ENCODE peak calls at places on chromosomes 16 and 17, in six cellular contexts. I, L, W, B, E and U are unnamed samples.

GRCh38 chr16:89171216-89172170 is at the start of gene CDH15:
- DNase-seq in E (peak), W (peak), I (peak), L (no peak), B (peak), U (no peak)

GRCh38 chr16:17469011-17469741 is 1.6 kb downstream of the XYLT1 start:
- DNase-seq in B (no peak), I (no peak), E (peak), L (peak), W (no peak), U (peak)

GRCh38 chr17:66930933-66931332 is 33.6 kb upstream of the CACNG4 start:
- DNase-seq in W (no peak), E (no peak), L (no peak), I (no peak), B (no peak), U (no peak)

GRCh38 chr17:81470944-81471803 is 41.4 kb downstream of the ACTG1 start:
- DNase-seq in E (no peak), I (no peak), B (no peak), W (no peak), L (no peak), U (no peak)

GRCh38 chr16:71722801-71723536 is 1.5 kb downstream of the PHLPP2 start:
- DNase-seq in E (peak), I (no peak), W (peak), B (peak), L (no peak), U (no peak)

GRCh38 chr16:61798741-61799140 is 237.5 kb downstream of the CDH8 start:
- DNase-seq in E (no peak), B (no peak), I (no peak), L (no peak), W (no peak), U (no peak)

GRCh38 chr17:66185842-66186241 is 6.1 kb downstream of the CEP112 start:
- DNase-seq in L (no peak), E (no peak), B (no peak), W (no peak), I (no peak), U (no peak)

GRCh38 chr16:54985156-54985555 is 54.5 kb downstream of the IRX5 start:
- DNase-seq in B (no peak), I (no peak), E (no peak), L (no peak), W (no peak), U (no peak)

GRCh38 chr17:40862985-40863733 is 3.9 kb downstream of the KRT12 start:
- DNase-seq in W (no peak), L (no peak), I (no peak), B (peak), E (no peak), U (no peak)

GRCh38 chr16:56679813-56680212 is 2.5 kb upstream of the MT1X start:
- DNase-seq in L (no peak), B (no peak), E (no peak), I (no peak), W (no peak), U (no peak)

GRCh38 chr16:56936950-56937349 is 5.0 kb downstream of the HERPUD1 start:
- DNase-seq in I (no peak), L (no peak), E (no peak), W (no peak), B (no peak), U (no peak)

GRCh38 chr16:10868562-10869469 is 8.2 kb upstream of the CIITA start:
- DNase-seq in L (no peak), E (peak), I (no peak), W (no peak), B (peak), U (no peak)

GRCh38 chr16:1677339-1677738 is 740 bp upstream of the JPT2 start:
- DNase-seq in I (no peak), E (no peak), L (no peak), W (no peak), B (no peak), U (no peak)

GRCh38 chr16:77531741-77532140 is 96.9 kb upstream of the ADAMTS18 start:
- DNase-seq in E (no peak), L (peak), B (peak), I (peak), W (no peak), U (peak)

GRCh38 chr16:22874394-22874793 is 60.4 kb downstream of the HS3ST2 start:
- DNase-seq in B (no peak), E (no peak), W (no peak), L (no peak), I (no peak), U (no peak)

GRCh38 chr17:49987681-49988441 is 7.2 kb downstream of the DLX3 start:
- DNase-seq in L (no peak), B (no peak), E (no peak), I (no peak), W (no peak), U (no peak)

GRCh38 chr16:12461971-12462370 is 341.7 kb downstream of the CPPED1 start:
- DNase-seq in B (no peak), E (no peak), I (no peak), L (no peak), W (no peak), U (no peak)

GRCh38 chr16:24729967-24730815 is 740 bp downstream of the TNRC6A start:
- DNase-seq in I (no peak), B (peak), L (no peak), E (peak), W (peak), U (no peak)

GRCh38 chr17:78763561-78763960 is 18.5 kb downstream of the CYTH1 start:
- DNase-seq in E (no peak), I (no peak), L (peak), W (no peak), B (no peak), U (peak)

GRCh38 chr16:9971907-9972306 is 210.3 kb downstream of the GRIN2A start:
- DNase-seq in L (no peak), I (no peak), B (no peak), W (no peak), E (no peak), U (no peak)

GRCh38 chr16:70726869-70727494 is 41.1 kb upstream of the MTSS2 start:
- DNase-seq in I (no peak), W (no peak), B (no peak), L (no peak), E (no peak), U (no peak)

GRCh38 chr17:12510535-12510934 is 155.2 kb upstream of the MYOCD start:
- DNase-seq in W (no peak), I (no peak), E (no peak), L (no peak), B (no peak), U (peak)

GRCh38 chr16:50326835-50327465 is 41.8 kb downstream of the BRD7 start:
- DNase-seq in E (no peak), B (no peak), W (no peak), L (no peak), I (no peak), U (no peak)

GRCh38 chr17:79075861-79076406 is 1.3 kb downstream of the ENGASE start:
- DNase-seq in W (no peak), I (no peak), E (no peak), B (no peak), L (no peak), U (no peak)

GRCh38 chr16:48231675-48232214 is 12.4 kb upstream of the LONP2 start:
- DNase-seq in E (peak), W (peak), I (no peak), B (peak), L (peak), U (no peak)

GRCh38 chr16:5634781-5635180 is 537.2 kb upstream of the EEF2KMT start:
- DNase-seq in I (no peak), B (no peak), L (no peak), E (no peak), W (no peak), U (no peak)

GRCh38 chr16:5639531-5639930 is 541.9 kb upstream of the EEF2KMT start:
- DNase-seq in L (no peak), B (no peak), I (no peak), W (no peak), E (no peak), U (no peak)

DNA sequence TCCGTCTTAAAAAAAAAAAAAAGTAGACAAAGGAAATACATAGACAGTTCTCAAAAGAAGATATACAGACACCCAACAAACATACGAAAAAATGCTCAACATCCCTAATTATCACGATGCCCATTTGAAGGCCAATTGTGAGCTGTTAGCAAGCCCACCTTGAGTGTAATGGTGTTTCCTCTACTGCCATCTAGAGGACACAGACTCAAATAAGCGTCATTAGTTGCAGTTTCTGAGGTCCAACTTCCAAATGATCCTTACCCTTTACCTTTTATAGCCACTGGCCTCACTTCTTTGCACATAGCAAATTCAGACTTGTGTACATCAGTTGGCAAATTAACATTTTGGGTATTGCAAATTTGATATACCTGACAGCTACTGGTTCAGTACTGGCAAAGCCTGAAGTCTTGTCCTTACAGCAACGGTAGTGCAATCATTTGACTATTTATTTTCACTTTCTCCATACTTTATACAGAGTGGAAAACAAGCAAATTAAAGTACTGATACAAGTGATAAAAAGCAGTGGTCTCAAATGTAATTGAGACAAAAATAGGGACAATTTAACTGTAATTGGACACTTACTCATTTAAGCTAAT is 536.3 kb upstream of the EEF2KMT start:
- DNase-seq in I (no peak), B (no peak), W (no peak), E (no peak), L (no peak), U (no peak)
- TF ChIP-seq CTCF in I (peak), B (peak), W (peak), E (peak), L (no peak), U (peak)

GRCh38 chr17:77436058-77436442 is 295.3 kb downstream of the SEC14L1 start:
- DNase-seq in I (no peak), L (no peak), W (no peak), E (no peak), B (peak), U (no peak)
- H3K4me3 ChIP-seq in I (no peak), L (no peak), W (no peak), E (no peak), B (no peak), U (no peak)

GRCh38 chr17:54172096-54172495 is 349.4 kb downstream of the KIF2B start:
- DNase-seq in I (no peak), W (no peak), E (no peak), B (no peak), L (no peak), U (no peak)

GRCh38 chr17:54177606-54178308 is 355.0 kb downstream of the KIF2B start:
- DNase-seq in E (no peak), W (no peak), L (no peak), I (no peak), B (no peak), U (no peak)

GRCh38 chr17:54172654-54173316 is 350.1 kb downstream of the KIF2B start:
- DNase-seq in L (no peak), B (no peak), W (peak), E (no peak), I (no peak), U (no peak)
- TF ChIP-seq CTCF in L (no peak), B (no peak), W (peak), E (no peak), I (no peak), U (peak)

GRCh38 chr16:66273036-66273435 is 93.5 kb upstream of the CDH5 start:
- DNase-seq in W (no peak), E (no peak), L (no peak), B (no peak), I (no peak), U (no peak)

GRCh38 chr16:66272461-66272860 is 94.0 kb upstream of the CDH5 start:
- DNase-seq in E (no peak), L (no peak), I (no peak), B (no peak), W (no peak), U (no peak)

GRCh38 chr16:66271074-66272060 is 95.1 kb upstream of the CDH5 start:
- DNase-seq in L (no peak), E (no peak), W (no peak), I (no peak), B (no peak), U (no peak)

GRCh38 chr16:66269631-66270332 is 96.7 kb upstream of the CDH5 start:
- DNase-seq in E (no peak), L (no peak), W (no peak), B (no peak), I (no peak), U (no peak)

GRCh38 chr16:66270333-66270927 is 96.1 kb upstream of the CDH5 start:
- DNase-seq in L (no peak), B (peak), I (no peak), E (peak), W (peak), U (no peak)
- H3K4me3 ChIP-seq in L (peak), B (no peak), I (no peak), E (no peak), W (peak), U (no peak)

GRCh38 chr16:67226804-67227566 is at the start of gene TMEM208:
- DNase-seq in B (peak), W (peak), E (peak), I (peak), L (peak), U (peak)
- TF ChIP-seq CTCF in B (peak), W (peak), E (no peak), I (no peak), L (peak), U (peak)

GRCh38 chr16:82118749-82119148 is 51.3 kb downstream of the MPHOSPH6 start:
- DNase-seq in W (no peak), I (no peak), L (no peak), E (no peak), B (no peak), U (no peak)

GRCh38 chr16:82124651-82125050 is 45.4 kb downstream of the MPHOSPH6 start:
- DNase-seq in E (no peak), B (no peak), I (no peak), L (no peak), W (no peak), U (no peak)

GRCh38 chr16:82119405-82119804 is 50.6 kb downstream of the MPHOSPH6 start:
- DNase-seq in B (no peak), W (no peak), E (no peak), I (no peak), L (no peak), U (no peak)
- H3K4me3 ChIP-seq in B (no peak), W (no peak), E (no peak), I (no peak), L (no peak), U (no peak)

GRCh38 chr17:38970804-38971203 is 3.6 kb upstream of the FBXO47 start:
- DNase-seq in L (no peak), W (no peak), B (no peak), I (no peak), E (no peak), U (no peak)
- TF ChIP-seq CTCF in L (no peak), W (no peak), B (no peak), I (no peak), E (no peak), U (no peak)

DNA sequence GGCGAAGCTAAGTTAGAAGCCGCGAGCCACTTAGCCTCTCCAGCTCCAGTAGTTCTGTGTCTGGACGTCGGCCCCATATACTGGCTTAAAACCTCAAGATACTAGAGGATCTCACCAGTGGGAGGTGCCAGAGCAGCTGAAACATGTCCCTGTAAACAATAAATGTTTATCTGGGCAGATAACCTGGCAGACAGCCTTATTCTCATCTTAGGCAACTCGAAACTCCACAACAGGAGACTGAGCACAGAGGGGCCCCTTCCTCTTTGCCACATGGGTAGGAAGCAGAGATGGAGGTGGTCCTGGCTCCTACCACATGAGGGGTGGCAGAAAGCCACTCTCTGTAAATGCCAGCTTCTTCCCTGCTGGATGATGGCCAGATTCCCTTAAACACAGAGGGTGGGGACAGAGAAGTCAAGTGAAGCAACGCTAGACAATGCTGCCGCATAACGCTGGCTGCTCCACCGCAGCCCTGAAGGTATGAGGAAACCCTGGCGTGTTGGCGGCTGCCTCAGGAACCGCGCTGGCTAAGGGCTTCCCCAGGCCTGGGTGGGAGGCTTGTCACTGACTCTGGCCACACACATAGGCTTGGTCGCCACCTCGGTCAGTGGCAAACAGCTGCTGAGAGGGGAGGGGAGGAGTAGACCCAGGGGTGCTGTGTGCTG is 67.9 kb downstream of the HIC1 start:
- DNase-seq in E (peak), L (no peak), B (peak), W (peak), I (no peak), U (no peak)
- H3K4me3 ChIP-seq in E (no peak), L (no peak), B (no peak), W (no peak), I (no peak), U (no peak)

DNA sequence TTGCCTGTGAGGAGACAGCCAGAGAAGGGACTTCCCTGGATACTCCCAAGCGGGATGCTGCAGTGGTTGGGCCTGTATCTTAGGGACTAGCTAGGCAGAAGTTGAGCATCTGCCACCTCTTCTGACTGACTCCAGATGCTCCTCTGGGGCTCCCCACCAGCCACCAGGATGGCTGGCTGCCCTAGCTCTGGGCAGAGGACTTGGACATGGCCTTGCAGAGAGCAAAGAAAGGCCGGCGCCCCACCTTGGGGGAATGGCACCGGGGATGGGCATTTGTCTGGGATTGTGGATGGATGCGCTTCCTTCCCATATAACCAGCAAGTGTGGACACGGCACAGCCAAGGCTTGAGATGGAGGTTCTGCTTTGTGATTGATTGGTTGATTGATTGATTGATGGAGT is 69.0 kb downstream of the OR1D5 start:
- DNase-seq in W (no peak), L (no peak), B (no peak), I (no peak), E (no peak), U (no peak)
- TF ChIP-seq CTCF in W (no peak), L (no peak), B (no peak), I (no peak), E (no peak), U (no peak)

DNA sequence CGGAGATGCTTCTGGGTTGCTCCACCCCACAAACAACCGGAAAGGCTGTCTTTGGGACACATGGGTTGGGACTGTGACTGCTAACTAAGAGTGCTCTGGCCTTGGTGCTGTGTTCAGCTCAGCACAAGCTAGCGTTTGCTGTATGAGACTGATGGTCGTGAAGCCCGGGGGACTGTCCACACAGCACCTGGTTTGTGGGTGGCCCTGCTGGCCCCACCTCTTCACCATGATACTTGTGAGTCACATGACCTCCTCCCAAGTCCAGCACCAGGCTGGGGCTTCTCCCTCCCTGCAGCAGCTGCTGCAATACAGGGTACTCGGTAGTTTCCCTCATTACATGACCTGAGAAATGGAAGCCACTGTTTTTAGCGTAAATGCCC is 70.6 kb upstream of the GSE1 start:
- DNase-seq in I (no peak), L (no peak), B (no peak), E (no peak), W (no peak), U (no peak)
- H3K4me3 ChIP-seq in I (no peak), L (no peak), B (no peak), E (no peak), W (no peak), U (no peak)